ENCODE peak calls at places on chromosome 19, in four cellular contexts. L, H, B and Q are unnamed samples.

GRCh38 chr19:48239582-48240141 is 16.1 kb downstream of the CARD8 start:
- DNase-seq in B (no peak), H (peak), L (no peak), Q (no peak)

GRCh38 chr19:56120371-56121179 is 520 bp downstream of the ZNF787 start:
- DNase-seq in L (peak), H (peak), B (no peak), Q (peak)

GRCh38 chr19:294819-295686 is 3.9 kb upstream of the PLPP2 start:
- DNase-seq in H (peak), L (peak), B (no peak), Q (peak)

GRCh38 chr19:19628499-19629134 is 597 bp upstream of the LPAR2 start:
- DNase-seq in H (peak), B (no peak), L (no peak), Q (peak)

GRCh38 chr19:2618611-2619010 is 83.9 kb downstream of the GNG7 start:
- DNase-seq in L (no peak), H (peak), B (no peak), Q (no peak)

GRCh38 chr19:34180273-34180672 is 8.0 kb downstream of the LSM14A start:
- DNase-seq in L (no peak), H (no peak), B (no peak), Q (no peak)

GRCh38 chr19:1513492-1514294 is 874 bp upstream of the ADAMTSL5 start:
- DNase-seq in L (peak), B (no peak), H (peak), Q (peak)

GRCh38 chr19:33514885-33515485 is 6.6 kb downstream of the PEPD start:
- DNase-seq in L (no peak), H (peak), B (no peak), Q (no peak)

DNA sequence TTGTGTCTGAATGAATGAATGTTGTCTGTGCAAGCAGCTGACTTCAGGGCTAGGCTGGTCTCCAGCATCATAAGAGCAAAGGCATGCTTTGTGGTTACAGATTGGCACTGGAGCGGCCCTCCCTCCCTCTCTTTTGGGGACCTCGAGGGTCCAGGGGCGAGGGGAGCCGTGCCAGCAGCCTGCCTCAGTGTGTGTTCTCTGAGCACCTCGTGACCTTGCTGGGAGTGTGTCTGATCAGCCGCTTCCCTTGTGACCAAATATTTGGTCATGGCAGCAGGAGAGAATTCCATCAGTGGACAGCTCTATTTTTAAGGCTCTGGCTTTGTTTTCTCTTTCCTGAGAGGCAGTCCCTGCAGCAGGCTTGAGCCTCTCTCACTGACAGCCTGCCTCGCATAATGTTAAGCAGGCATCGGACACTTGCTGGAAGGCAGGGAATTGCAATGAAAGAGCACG is 329.7 kb downstream of the UQCRFS1 start:
- DNase-seq in L (no peak), H (peak), B (no peak), Q (no peak)
- TF ChIP-seq ELK1 in L (no peak), H (no peak), B (no peak), Q (no peak)

DNA sequence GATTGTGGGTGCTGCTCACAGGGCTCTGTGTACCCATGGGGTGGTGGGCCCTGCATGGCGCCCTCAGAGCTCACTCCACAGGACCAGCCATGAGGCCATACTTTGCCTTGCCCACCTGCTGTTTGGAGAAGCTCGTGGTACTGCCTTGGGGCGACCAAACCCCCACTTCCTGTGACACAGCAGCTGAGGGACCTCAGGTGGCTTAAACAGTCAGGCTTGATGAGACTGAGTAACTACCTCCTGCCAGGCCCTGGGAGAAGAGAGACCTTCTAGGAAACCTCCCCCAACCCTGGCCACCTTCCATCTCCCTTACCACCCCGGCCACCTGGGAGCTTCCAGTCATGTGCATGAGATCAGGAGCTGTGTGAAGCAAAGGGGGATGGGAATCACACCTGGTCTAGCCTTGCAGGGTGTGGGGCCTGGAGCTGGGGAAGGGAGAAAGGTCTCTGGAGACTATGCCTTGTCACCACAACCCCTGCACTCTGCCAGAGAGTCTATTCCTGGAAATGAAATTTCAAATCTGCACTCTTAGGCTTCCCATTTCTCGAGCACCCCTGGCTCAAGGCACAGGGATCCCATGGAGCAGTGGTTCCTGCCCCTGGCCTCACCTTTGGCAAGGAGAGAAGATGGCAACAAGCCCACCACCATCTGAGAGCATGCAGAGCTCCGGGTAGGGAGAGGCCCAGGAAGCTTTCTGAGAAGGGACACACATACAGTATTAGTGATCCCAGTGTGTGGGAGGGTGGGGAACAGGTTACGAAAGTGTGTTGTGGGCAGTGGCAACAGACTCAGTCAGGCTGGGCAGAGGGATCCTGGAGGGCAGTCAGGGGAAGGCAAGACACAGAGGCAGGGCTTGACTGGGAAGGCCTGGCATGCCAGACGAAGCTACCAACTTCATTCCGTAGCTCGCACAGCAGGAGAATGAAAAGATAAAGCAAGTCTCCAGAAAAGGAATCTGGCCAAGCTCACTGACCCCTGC is 125.0 kb downstream of the URI1 start:
- DNase-seq in H (no peak), B (no peak), L (no peak), Q (no peak)
- TF ChIP-seq ELK1 in H (no peak), B (no peak), L (no peak), Q (no peak)

GRCh38 chr19:13012690-13013608 is 17.7 kb downstream of the NFIX start:
- DNase-seq in B (no peak), L (peak), H (peak), Q (no peak)
- TF ChIP-seq ELK1 in B (no peak), L (no peak), H (no peak), Q (no peak)

GRCh38 chr19:16769385-16769784 is 49.7 kb downstream of the NWD1 start:
- DNase-seq in L (no peak), H (no peak), B (no peak), Q (no peak)
- TF ChIP-seq ELK1 in L (no peak), H (no peak), B (no peak), Q (no peak)

DNA sequence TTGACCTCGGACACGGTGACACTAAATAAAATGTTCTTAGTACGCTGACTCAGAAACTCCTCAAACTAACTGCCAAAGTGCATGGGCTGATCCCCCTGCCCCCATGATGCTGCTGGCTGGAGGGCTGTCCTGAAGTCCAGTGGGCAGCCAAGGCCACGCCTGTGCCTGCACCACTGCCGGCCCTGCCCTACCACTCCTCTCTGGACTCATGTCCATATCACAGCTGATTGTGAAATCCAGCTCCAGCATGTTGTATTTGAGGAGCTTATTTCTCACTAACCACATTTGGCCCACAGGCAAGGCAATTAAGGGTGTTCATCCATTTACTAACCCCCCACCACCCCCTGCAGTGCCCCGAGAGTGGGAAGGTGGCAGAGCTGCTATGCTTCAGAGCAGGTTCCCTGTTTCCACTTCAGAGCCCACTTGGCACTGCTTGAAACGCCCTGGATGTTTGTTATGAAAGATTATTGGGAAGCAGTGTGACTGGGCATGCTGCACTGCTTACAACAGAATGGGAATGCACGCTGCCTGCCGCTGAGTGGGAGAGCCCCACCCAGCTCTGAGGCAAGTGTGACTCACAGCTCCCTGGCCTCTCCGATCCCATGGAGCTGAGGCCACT is 114.0 kb downstream of the UQCRFS1 start:
- DNase-seq in B (no peak), H (peak), L (peak), Q (peak)
- TF ChIP-seq ELK1 in B (no peak), H (no peak), L (no peak), Q (no peak)

DNA sequence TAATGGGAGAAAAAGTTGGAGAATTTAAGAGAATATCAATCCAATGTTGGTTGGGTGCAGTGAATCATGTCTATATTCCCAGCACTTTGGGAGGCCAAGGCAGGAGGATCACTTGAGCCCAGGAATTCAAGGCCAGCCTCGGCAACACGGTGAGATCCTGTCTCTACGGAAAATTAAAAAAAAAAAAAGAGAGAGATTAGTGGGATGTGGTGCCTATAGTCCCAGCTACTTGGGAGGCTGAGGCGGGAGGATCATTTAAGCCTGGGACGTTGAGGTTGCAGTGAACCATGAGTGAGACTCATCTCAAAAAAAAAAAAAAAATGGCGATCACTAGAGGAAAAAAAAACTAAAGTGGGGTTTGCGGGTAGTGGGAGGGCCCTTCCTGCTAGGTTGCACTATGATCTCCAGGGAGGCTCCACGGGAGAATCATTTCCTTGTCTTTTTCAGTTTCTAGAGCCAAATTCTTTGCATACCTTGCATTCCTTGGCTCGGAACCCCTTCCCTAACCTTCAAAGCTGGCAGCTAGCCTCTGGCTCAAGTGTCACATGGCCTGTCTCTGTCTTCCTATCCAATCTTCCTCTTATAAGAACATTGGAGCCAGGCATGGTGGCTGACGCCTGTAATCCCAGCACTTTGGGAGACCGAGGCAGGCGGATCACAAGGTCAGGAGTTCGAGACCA is 5.8 kb upstream of the ERCC2 start:
- DNase-seq in L (no peak), H (peak), B (no peak), Q (peak)
- TF ChIP-seq ELK1 in L (no peak), H (no peak), B (no peak), Q (no peak)

GRCh38 chr19:38284422-38284821 is 19.6 kb upstream of the C19orf33 start:
- DNase-seq in H (no peak), B (peak), L (no peak), Q (no peak)
- TF ChIP-seq ELK1 in H (no peak), B (no peak), L (no peak), Q (no peak)

DNA sequence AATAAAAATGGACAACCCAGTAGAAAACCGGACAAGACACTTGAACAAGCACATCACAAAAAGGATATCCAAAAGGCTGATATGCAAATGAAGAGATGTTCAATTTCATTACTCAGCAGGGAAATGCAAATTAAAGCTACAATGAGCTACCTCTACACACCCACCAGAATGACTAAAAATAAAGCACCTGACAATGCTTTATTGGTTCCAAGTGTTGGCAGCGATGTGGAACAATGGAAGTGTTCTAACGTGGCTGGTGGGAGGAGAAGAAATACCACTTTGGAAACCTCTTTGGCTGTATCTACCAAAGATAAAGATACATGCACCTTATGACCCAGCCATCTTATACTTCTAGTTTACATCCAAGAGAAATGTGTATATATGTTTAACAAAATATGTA is 3.7 kb upstream of the ACP7 start:
- DNase-seq in H (no peak), L (no peak), B (no peak), Q (no peak)
- TF ChIP-seq ELK1 in H (no peak), L (no peak), B (no peak), Q (no peak)

GRCh38 chr19:49854861-49855263 is 3.9 kb downstream of the PTOV1 start:
- DNase-seq in L (no peak), B (no peak), H (no peak), Q (no peak)

GRCh38 chr19:49855277-49855675 is 4.3 kb downstream of the PTOV1 start:
- DNase-seq in B (no peak), L (no peak), H (no peak), Q (no peak)

GRCh38 chr19:49852631-49853126 is 1.7 kb downstream of the PTOV1 start:
- DNase-seq in B (no peak), L (no peak), H (peak), Q (no peak)

GRCh38 chr19:49855676-49856573 is 5.0 kb downstream of the PTOV1 start:
- DNase-seq in H (no peak), L (no peak), B (no peak), Q (no peak)

DNA sequence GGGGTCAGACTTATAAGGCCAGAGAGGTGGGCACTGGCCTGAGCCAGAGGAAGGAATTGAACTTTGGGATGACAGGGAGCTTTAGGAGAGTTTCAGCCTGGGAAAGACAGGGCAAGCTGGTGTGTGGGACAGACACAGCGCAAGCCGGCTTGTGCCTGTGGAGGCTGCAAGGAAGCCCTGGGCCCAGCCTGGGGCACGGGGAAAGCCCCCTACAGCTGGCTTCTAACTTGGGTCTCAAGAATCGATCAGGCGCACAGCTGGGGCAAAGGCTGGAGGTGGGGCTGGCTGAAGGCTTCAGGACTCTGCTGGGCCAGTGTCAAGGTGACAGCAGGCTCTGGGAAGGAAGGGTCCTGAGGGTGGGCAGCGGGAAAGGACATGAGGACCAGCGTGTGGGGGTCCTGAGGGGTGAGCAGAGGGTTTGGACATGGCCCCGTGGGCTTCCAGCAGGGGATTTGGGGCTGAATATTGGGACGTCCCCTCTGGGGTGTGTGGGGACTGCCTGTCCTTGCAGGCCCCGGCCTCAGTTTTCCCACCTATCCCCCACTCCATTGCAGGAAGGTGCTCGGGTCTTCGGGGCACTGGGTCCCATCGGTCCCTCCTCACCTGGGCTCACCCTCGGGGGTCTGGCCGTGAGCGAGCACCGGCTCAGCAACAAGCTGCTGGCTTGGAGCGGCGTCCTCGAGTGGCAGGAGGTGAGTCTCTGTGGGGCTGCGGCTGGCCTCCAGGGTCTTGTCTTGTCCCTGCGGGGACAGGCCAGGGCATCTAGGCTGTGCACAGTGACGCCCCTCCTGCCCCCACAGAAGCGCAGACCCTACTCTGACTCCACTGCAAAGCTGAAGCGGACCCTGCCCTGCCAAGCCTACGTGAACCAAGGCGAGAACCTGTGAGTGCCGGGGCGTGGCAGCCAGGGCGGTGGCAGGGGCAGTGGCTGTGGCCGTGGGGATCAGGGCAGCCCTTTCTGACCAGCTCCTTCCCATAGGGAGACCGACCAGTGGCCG is 3.2 kb downstream of the PTOV1 start:
- DNase-seq in L (no peak), H (no peak), B (no peak), Q (no peak)
- TF ChIP-seq ELK1 in L (no peak), H (no peak), B (no peak), Q (no peak)

GRCh38 chr19:17296976-17297375 is 6.2 kb downstream of the ABHD8 start:
- DNase-seq in B (no peak), H (no peak), L (no peak), Q (no peak)
- TF ChIP-seq ELK1 in B (no peak), H (no peak), L (no peak), Q (no peak)